ENCODE peak calls at places on chromosomes 2 and 18, in eight cellular contexts. One of them, this sample, is unnamed.
A peak's percentile ranks its signal among the peaks of the same experiment; 100 is the strongest.

GRCh38 chr18:2916184-2916583 is 69.4 kb downstream of the EMILIN2 start:
- DNase-seq in activated CD4-positive, alpha-beta T cell treated with anti-CD3 and anti-CD28 coated beads for 48 hours: no peak
- DNase-seq in NCI-H1930: no peak
- DNase-seq in fibroblast of mammary gland: no peak
- DNase-seq in CD4-positive, alpha-beta T cell: no peak
- DNase-seq in frontal cortex: no peak
- DNase-seq in colonic mucosa: no peak
- DNase-seq in naive thymus-derived CD8-positive, alpha-beta T cell: no peak
- DNase-seq in this sample: no peak

GRCh38 chr2:221465776-221466175 is 106.3 kb downstream of the EPHA4 start:
- DNase-seq in activated CD4-positive, alpha-beta T cell treated with anti-CD3 and anti-CD28 coated beads for 48 hours: peak; percentile 3
- DNase-seq in NCI-H1930: no peak
- DNase-seq in fibroblast of mammary gland: no peak
- DNase-seq in CD4-positive, alpha-beta T cell: no peak
- DNase-seq in frontal cortex: no peak
- DNase-seq in colonic mucosa: no peak
- DNase-seq in naive thymus-derived CD8-positive, alpha-beta T cell: no peak
- DNase-seq in this sample: no peak

GRCh38 chr2:240594511-240595380 is 8.2 kb downstream of the CAPN10 start:
- DNase-seq in activated CD4-positive, alpha-beta T cell treated with anti-CD3 and anti-CD28 coated beads for 48 hours: no peak
- DNase-seq in NCI-H1930: no peak
- DNase-seq in fibroblast of mammary gland: no peak
- DNase-seq in CD4-positive, alpha-beta T cell: no peak
- DNase-seq in frontal cortex: no peak
- DNase-seq in colonic mucosa: no peak
- DNase-seq in naive thymus-derived CD8-positive, alpha-beta T cell: no peak
- DNase-seq in this sample: no peak

GRCh38 chr2:64699712-64700111 is 46.0 kb upstream of the SERTAD2 start:
- DNase-seq in activated CD4-positive, alpha-beta T cell treated with anti-CD3 and anti-CD28 coated beads for 48 hours: peak; percentile 44
- DNase-seq in NCI-H1930: no peak
- DNase-seq in fibroblast of mammary gland: no peak
- DNase-seq in CD4-positive, alpha-beta T cell: no peak
- DNase-seq in frontal cortex: no peak
- DNase-seq in colonic mucosa: no peak
- DNase-seq in naive thymus-derived CD8-positive, alpha-beta T cell: no peak
- DNase-seq in this sample: no peak

GRCh38 chr2:62270728-62271127 is 74.8 kb downstream of the B3GNT2 start:
- DNase-seq in activated CD4-positive, alpha-beta T cell treated with anti-CD3 and anti-CD28 coated beads for 48 hours: no peak
- DNase-seq in NCI-H1930: no peak
- DNase-seq in fibroblast of mammary gland: peak; percentile 16
- DNase-seq in CD4-positive, alpha-beta T cell: no peak
- DNase-seq in frontal cortex: no peak
- DNase-seq in colonic mucosa: no peak
- DNase-seq in naive thymus-derived CD8-positive, alpha-beta T cell: no peak
- DNase-seq in this sample: no peak

GRCh38 chr2:226132632-226133215 is 666.9 kb downstream of the IRS1 start:
- DNase-seq in activated CD4-positive, alpha-beta T cell treated with anti-CD3 and anti-CD28 coated beads for 48 hours: no peak
- DNase-seq in NCI-H1930: no peak
- DNase-seq in fibroblast of mammary gland: no peak
- DNase-seq in CD4-positive, alpha-beta T cell: no peak
- DNase-seq in frontal cortex: no peak
- DNase-seq in colonic mucosa: no peak
- DNase-seq in naive thymus-derived CD8-positive, alpha-beta T cell: no peak
- DNase-seq in this sample: no peak

GRCh38 chr18:47206945-47207637 is 30.9 kb upstream of the IER3IP1 start:
- DNase-seq in activated CD4-positive, alpha-beta T cell treated with anti-CD3 and anti-CD28 coated beads for 48 hours: no peak
- DNase-seq in NCI-H1930: no peak
- DNase-seq in fibroblast of mammary gland: no peak
- DNase-seq in CD4-positive, alpha-beta T cell: no peak
- DNase-seq in frontal cortex: no peak
- DNase-seq in colonic mucosa: no peak
- DNase-seq in naive thymus-derived CD8-positive, alpha-beta T cell: no peak
- DNase-seq in this sample: no peak

GRCh38 chr2:212242739-212243138 is 295.9 kb downstream of the ERBB4 start:
- DNase-seq in activated CD4-positive, alpha-beta T cell treated with anti-CD3 and anti-CD28 coated beads for 48 hours: no peak
- DNase-seq in NCI-H1930: no peak
- DNase-seq in fibroblast of mammary gland: no peak
- DNase-seq in CD4-positive, alpha-beta T cell: no peak
- DNase-seq in frontal cortex: no peak
- DNase-seq in colonic mucosa: no peak
- DNase-seq in naive thymus-derived CD8-positive, alpha-beta T cell: no peak
- DNase-seq in this sample: no peak

GRCh38 chr2:222214885-222215284 is 83.9 kb downstream of the PAX3 start:
- DNase-seq in activated CD4-positive, alpha-beta T cell treated with anti-CD3 and anti-CD28 coated beads for 48 hours: no peak
- DNase-seq in NCI-H1930: no peak
- DNase-seq in fibroblast of mammary gland: no peak
- DNase-seq in CD4-positive, alpha-beta T cell: no peak
- DNase-seq in frontal cortex: no peak
- DNase-seq in colonic mucosa: no peak
- DNase-seq in naive thymus-derived CD8-positive, alpha-beta T cell: no peak
- DNase-seq in this sample: no peak

GRCh38 chr2:39871291-39871761 is 92.3 kb upstream of the THUMPD2 start:
- DNase-seq in activated CD4-positive, alpha-beta T cell treated with anti-CD3 and anti-CD28 coated beads for 48 hours: no peak
- DNase-seq in NCI-H1930: no peak
- DNase-seq in fibroblast of mammary gland: peak; percentile 76
- DNase-seq in CD4-positive, alpha-beta T cell: no peak
- DNase-seq in frontal cortex: no peak
- DNase-seq in colonic mucosa: no peak
- DNase-seq in naive thymus-derived CD8-positive, alpha-beta T cell: no peak
- DNase-seq in this sample: no peak

GRCh38 chr2:3326182-3326537 is 51.5 kb downstream of the EIPR1 start:
- DNase-seq in activated CD4-positive, alpha-beta T cell treated with anti-CD3 and anti-CD28 coated beads for 48 hours: no peak
- DNase-seq in NCI-H1930: no peak
- DNase-seq in fibroblast of mammary gland: no peak
- DNase-seq in CD4-positive, alpha-beta T cell: no peak
- DNase-seq in frontal cortex: no peak
- DNase-seq in colonic mucosa: no peak
- DNase-seq in naive thymus-derived CD8-positive, alpha-beta T cell: no peak
- DNase-seq in this sample: no peak

GRCh38 chr2:147712051-147712450 is 132.8 kb upstream of the ACVR2A start:
- DNase-seq in activated CD4-positive, alpha-beta T cell treated with anti-CD3 and anti-CD28 coated beads for 48 hours: no peak
- DNase-seq in NCI-H1930: no peak
- DNase-seq in fibroblast of mammary gland: no peak
- DNase-seq in CD4-positive, alpha-beta T cell: no peak
- DNase-seq in frontal cortex: no peak
- DNase-seq in colonic mucosa: no peak
- DNase-seq in naive thymus-derived CD8-positive, alpha-beta T cell: no peak
- DNase-seq in this sample: no peak

GRCh38 chr18:73214970-73215369 is 347.2 kb upstream of the NETO1 start:
- DNase-seq in activated CD4-positive, alpha-beta T cell treated with anti-CD3 and anti-CD28 coated beads for 48 hours: no peak
- DNase-seq in NCI-H1930: no peak
- DNase-seq in fibroblast of mammary gland: no peak
- DNase-seq in CD4-positive, alpha-beta T cell: no peak
- DNase-seq in frontal cortex: no peak
- DNase-seq in colonic mucosa: no peak
- DNase-seq in naive thymus-derived CD8-positive, alpha-beta T cell: no peak
- DNase-seq in this sample: no peak

GRCh38 chr2:176891857-176892256 is 320.7 kb upstream of the HNRNPA3 start:
- DNase-seq in activated CD4-positive, alpha-beta T cell treated with anti-CD3 and anti-CD28 coated beads for 48 hours: no peak
- DNase-seq in NCI-H1930: no peak
- DNase-seq in fibroblast of mammary gland: no peak
- DNase-seq in CD4-positive, alpha-beta T cell: no peak
- DNase-seq in frontal cortex: no peak
- DNase-seq in colonic mucosa: no peak
- DNase-seq in naive thymus-derived CD8-positive, alpha-beta T cell: no peak
- DNase-seq in this sample: no peak

GRCh38 chr2:128901572-128902391 is 583.1 kb upstream of the HS6ST1 start:
- DNase-seq in activated CD4-positive, alpha-beta T cell treated with anti-CD3 and anti-CD28 coated beads for 48 hours: no peak
- DNase-seq in NCI-H1930: no peak
- DNase-seq in fibroblast of mammary gland: no peak
- DNase-seq in CD4-positive, alpha-beta T cell: no peak
- DNase-seq in frontal cortex: no peak
- DNase-seq in colonic mucosa: no peak
- DNase-seq in naive thymus-derived CD8-positive, alpha-beta T cell: no peak
- DNase-seq in this sample: no peak

GRCh38 chr2:170505631-170506270 is 209.4 kb upstream of the SP5 start:
- DNase-seq in activated CD4-positive, alpha-beta T cell treated with anti-CD3 and anti-CD28 coated beads for 48 hours: no peak
- DNase-seq in NCI-H1930: no peak
- DNase-seq in fibroblast of mammary gland: peak; percentile 32
- DNase-seq in CD4-positive, alpha-beta T cell: no peak
- DNase-seq in frontal cortex: peak; percentile 26
- DNase-seq in colonic mucosa: peak; percentile 64
- DNase-seq in naive thymus-derived CD8-positive, alpha-beta T cell: no peak
- DNase-seq in this sample: no peak

GRCh38 chr2:158723311-158723838 is 71.7 kb upstream of the DAPL1 start:
- DNase-seq in activated CD4-positive, alpha-beta T cell treated with anti-CD3 and anti-CD28 coated beads for 48 hours: no peak
- DNase-seq in NCI-H1930: no peak
- DNase-seq in fibroblast of mammary gland: no peak
- DNase-seq in CD4-positive, alpha-beta T cell: no peak
- DNase-seq in frontal cortex: peak; percentile 58
- DNase-seq in colonic mucosa: no peak
- DNase-seq in naive thymus-derived CD8-positive, alpha-beta T cell: no peak
- DNase-seq in this sample: no peak

GRCh38 chr2:223459328-223459939 is 142.7 kb downstream of the SCG2 start:
- DNase-seq in activated CD4-positive, alpha-beta T cell treated with anti-CD3 and anti-CD28 coated beads for 48 hours: no peak
- DNase-seq in NCI-H1930: no peak
- DNase-seq in fibroblast of mammary gland: peak; percentile 65
- DNase-seq in CD4-positive, alpha-beta T cell: no peak
- DNase-seq in frontal cortex: no peak
- DNase-seq in colonic mucosa: no peak
- DNase-seq in naive thymus-derived CD8-positive, alpha-beta T cell: no peak
- DNase-seq in this sample: no peak

GRCh38 chr2:230668939-230669303 is 43.7 kb upstream of the CAB39 start:
- DNase-seq in activated CD4-positive, alpha-beta T cell treated with anti-CD3 and anti-CD28 coated beads for 48 hours: peak; percentile 31
- DNase-seq in NCI-H1930: no peak
- DNase-seq in fibroblast of mammary gland: no peak
- DNase-seq in CD4-positive, alpha-beta T cell: no peak
- DNase-seq in frontal cortex: no peak
- DNase-seq in colonic mucosa: no peak
- DNase-seq in naive thymus-derived CD8-positive, alpha-beta T cell: no peak
- DNase-seq in this sample: peak; percentile 46

GRCh38 chr2:147660680-147661079 is 184.1 kb upstream of the ACVR2A start:
- DNase-seq in activated CD4-positive, alpha-beta T cell treated with anti-CD3 and anti-CD28 coated beads for 48 hours: no peak
- DNase-seq in NCI-H1930: no peak
- DNase-seq in fibroblast of mammary gland: no peak
- DNase-seq in CD4-positive, alpha-beta T cell: no peak
- DNase-seq in frontal cortex: no peak
- DNase-seq in colonic mucosa: no peak
- DNase-seq in naive thymus-derived CD8-positive, alpha-beta T cell: no peak
- DNase-seq in this sample: no peak

GRCh38 chr2:159035790-159036411 is 67.5 kb downstream of the TANC1 start:
- DNase-seq in activated CD4-positive, alpha-beta T cell treated with anti-CD3 and anti-CD28 coated beads for 48 hours: peak; percentile 5
- DNase-seq in NCI-H1930: peak; percentile 9
- DNase-seq in fibroblast of mammary gland: peak; percentile 41
- DNase-seq in CD4-positive, alpha-beta T cell: no peak
- DNase-seq in frontal cortex: no peak
- DNase-seq in colonic mucosa: peak; percentile 65
- DNase-seq in naive thymus-derived CD8-positive, alpha-beta T cell: no peak
- DNase-seq in this sample: no peak

GRCh38 chr2:101737478-101738240 is 40.2 kb downstream of the MAP4K4 start:
- DNase-seq in activated CD4-positive, alpha-beta T cell treated with anti-CD3 and anti-CD28 coated beads for 48 hours: no peak
- DNase-seq in NCI-H1930: no peak
- DNase-seq in fibroblast of mammary gland: peak; percentile 65
- DNase-seq in CD4-positive, alpha-beta T cell: no peak
- DNase-seq in frontal cortex: no peak
- DNase-seq in colonic mucosa: no peak
- DNase-seq in naive thymus-derived CD8-positive, alpha-beta T cell: no peak
- DNase-seq in this sample: no peak

GRCh38 chr18:5518899-5519371 is 24.9 kb downstream of the EPB41L3 start:
- DNase-seq in activated CD4-positive, alpha-beta T cell treated with anti-CD3 and anti-CD28 coated beads for 48 hours: no peak
- DNase-seq in NCI-H1930: no peak
- DNase-seq in fibroblast of mammary gland: peak; percentile 90
- DNase-seq in CD4-positive, alpha-beta T cell: no peak
- DNase-seq in frontal cortex: no peak
- DNase-seq in colonic mucosa: no peak
- DNase-seq in naive thymus-derived CD8-positive, alpha-beta T cell: no peak
- DNase-seq in this sample: no peak

GRCh38 chr2:43402452-43402937 is 176.1 kb upstream of the ZFP36L2 start:
- DNase-seq in activated CD4-positive, alpha-beta T cell treated with anti-CD3 and anti-CD28 coated beads for 48 hours: no peak
- DNase-seq in NCI-H1930: no peak
- DNase-seq in fibroblast of mammary gland: no peak
- DNase-seq in CD4-positive, alpha-beta T cell: no peak
- DNase-seq in frontal cortex: no peak
- DNase-seq in colonic mucosa: no peak
- DNase-seq in naive thymus-derived CD8-positive, alpha-beta T cell: no peak
- DNase-seq in this sample: no peak

GRCh38 chr2:234592541-234592940 is 95.7 kb upstream of the ARL4C start:
- DNase-seq in activated CD4-positive, alpha-beta T cell treated with anti-CD3 and anti-CD28 coated beads for 48 hours: no peak
- DNase-seq in NCI-H1930: no peak
- DNase-seq in fibroblast of mammary gland: no peak
- DNase-seq in CD4-positive, alpha-beta T cell: no peak
- DNase-seq in frontal cortex: no peak
- DNase-seq in colonic mucosa: no peak
- DNase-seq in naive thymus-derived CD8-positive, alpha-beta T cell: no peak
- DNase-seq in this sample: no peak

GRCh38 chr18:28905509-28905908 is 728.6 kb upstream of the CDH2 start:
- DNase-seq in activated CD4-positive, alpha-beta T cell treated with anti-CD3 and anti-CD28 coated beads for 48 hours: no peak
- DNase-seq in NCI-H1930: no peak
- DNase-seq in fibroblast of mammary gland: peak; percentile 58
- DNase-seq in CD4-positive, alpha-beta T cell: no peak
- DNase-seq in frontal cortex: no peak
- DNase-seq in colonic mucosa: no peak
- DNase-seq in naive thymus-derived CD8-positive, alpha-beta T cell: no peak
- DNase-seq in this sample: no peak

GRCh38 chr2:12441750-12442626 is 274.7 kb upstream of the TRIB2 start:
- DNase-seq in activated CD4-positive, alpha-beta T cell treated with anti-CD3 and anti-CD28 coated beads for 48 hours: no peak
- DNase-seq in NCI-H1930: no peak
- DNase-seq in fibroblast of mammary gland: no peak
- DNase-seq in CD4-positive, alpha-beta T cell: no peak
- DNase-seq in frontal cortex: no peak
- DNase-seq in colonic mucosa: no peak
- DNase-seq in naive thymus-derived CD8-positive, alpha-beta T cell: no peak
- DNase-seq in this sample: no peak

GRCh38 chr18:5510109-5510846 is 33.5 kb downstream of the EPB41L3 start:
- DNase-seq in activated CD4-positive, alpha-beta T cell treated with anti-CD3 and anti-CD28 coated beads for 48 hours: no peak
- DNase-seq in NCI-H1930: no peak
- DNase-seq in fibroblast of mammary gland: peak; percentile 90
- DNase-seq in CD4-positive, alpha-beta T cell: no peak
- DNase-seq in frontal cortex: no peak
- DNase-seq in colonic mucosa: no peak
- DNase-seq in naive thymus-derived CD8-positive, alpha-beta T cell: no peak
- DNase-seq in this sample: no peak

GRCh38 chr2:85902496-85902895 is 13.7 kb upstream of the ST3GAL5 start:
- DNase-seq in activated CD4-positive, alpha-beta T cell treated with anti-CD3 and anti-CD28 coated beads for 48 hours: no peak
- DNase-seq in NCI-H1930: no peak
- DNase-seq in fibroblast of mammary gland: peak; percentile 74
- DNase-seq in CD4-positive, alpha-beta T cell: no peak
- DNase-seq in frontal cortex: peak; percentile 54
- DNase-seq in colonic mucosa: no peak
- DNase-seq in naive thymus-derived CD8-positive, alpha-beta T cell: no peak
- DNase-seq in this sample: no peak

GRCh38 chr2:23524261-23524706 is 139.3 kb downstream of the KLHL29 start:
- DNase-seq in activated CD4-positive, alpha-beta T cell treated with anti-CD3 and anti-CD28 coated beads for 48 hours: no peak
- DNase-seq in NCI-H1930: no peak
- DNase-seq in fibroblast of mammary gland: peak; percentile 68
- DNase-seq in CD4-positive, alpha-beta T cell: no peak
- DNase-seq in frontal cortex: no peak
- DNase-seq in colonic mucosa: no peak
- DNase-seq in naive thymus-derived CD8-positive, alpha-beta T cell: no peak
- DNase-seq in this sample: no peak

GRCh38 chr2:158676295-158676694 is 118.8 kb upstream of the DAPL1 start:
- DNase-seq in activated CD4-positive, alpha-beta T cell treated with anti-CD3 and anti-CD28 coated beads for 48 hours: no peak
- DNase-seq in NCI-H1930: no peak
- DNase-seq in fibroblast of mammary gland: no peak
- DNase-seq in CD4-positive, alpha-beta T cell: no peak
- DNase-seq in frontal cortex: no peak
- DNase-seq in colonic mucosa: no peak
- DNase-seq in naive thymus-derived CD8-positive, alpha-beta T cell: no peak
- DNase-seq in this sample: no peak

GRCh38 chr2:39008663-39009062 is 112.2 kb downstream of the SOS1 start:
- DNase-seq in activated CD4-positive, alpha-beta T cell treated with anti-CD3 and anti-CD28 coated beads for 48 hours: peak; percentile 23
- DNase-seq in NCI-H1930: no peak
- DNase-seq in fibroblast of mammary gland: peak; percentile 16
- DNase-seq in CD4-positive, alpha-beta T cell: no peak
- DNase-seq in frontal cortex: no peak
- DNase-seq in colonic mucosa: no peak
- DNase-seq in naive thymus-derived CD8-positive, alpha-beta T cell: no peak
- DNase-seq in this sample: no peak

GRCh38 chr18:9653390-9653789 is 39.0 kb upstream of the PPP4R1 start:
- DNase-seq in activated CD4-positive, alpha-beta T cell treated with anti-CD3 and anti-CD28 coated beads for 48 hours: no peak
- DNase-seq in NCI-H1930: no peak
- DNase-seq in fibroblast of mammary gland: no peak
- DNase-seq in CD4-positive, alpha-beta T cell: no peak
- DNase-seq in frontal cortex: peak; percentile 44
- DNase-seq in colonic mucosa: no peak
- DNase-seq in naive thymus-derived CD8-positive, alpha-beta T cell: no peak
- DNase-seq in this sample: no peak

GRCh38 chr2:11124760-11125068 is 30.6 kb upstream of the SLC66A3 start:
- DNase-seq in activated CD4-positive, alpha-beta T cell treated with anti-CD3 and anti-CD28 coated beads for 48 hours: no peak
- DNase-seq in NCI-H1930: no peak
- DNase-seq in fibroblast of mammary gland: no peak
- DNase-seq in CD4-positive, alpha-beta T cell: no peak
- DNase-seq in frontal cortex: no peak
- DNase-seq in colonic mucosa: no peak
- DNase-seq in naive thymus-derived CD8-positive, alpha-beta T cell: no peak
- DNase-seq in this sample: no peak

This sample was measured in GM13977.